ENCODE peak calls at places on chromosomes 3 and 15, in four cellular contexts. One of them, this sample, is unnamed.

GRCh38 chr3:194711913-194712312 is 26.2 kb downstream of the FAM43A start:
- DNase-seq in astrocyte of the spinal cord: peak; percentile 94
- DNase-seq in ovary: no peak
- DNase-seq in tibial artery: no peak
- DNase-seq in this sample: peak; percentile 82

GRCh38 chr15:72184165-72184811 is 13.3 kb downstream of the GRAMD2A start:
- DNase-seq in ovary: no peak
- DNase-seq in tibial artery: no peak
- DNase-seq in astrocyte of the spinal cord: peak; percentile 35
- DNase-seq in this sample: no peak

GRCh38 chr3:136545664-136546266 is 206.4 kb downstream of the STAG1 start:
- DNase-seq in astrocyte of the spinal cord: peak; percentile 48
- DNase-seq in tibial artery: no peak
- DNase-seq in ovary: no peak
- DNase-seq in this sample: peak; percentile 36

GRCh38 chr15:55914446-55914845 is 79.0 kb downstream of the NEDD4 start:
- DNase-seq in tibial artery: no peak
- DNase-seq in astrocyte of the spinal cord: peak; percentile 39
- DNase-seq in ovary: no peak
- DNase-seq in this sample: no peak

GRCh38 chr15:23647421-23648375 is at the start of gene MAGEL2:
- DNase-seq in ovary: no peak
- DNase-seq in astrocyte of the spinal cord: peak; percentile 17
- DNase-seq in tibial artery: no peak
- DNase-seq in this sample: no peak

GRCh38 chr3:156782319-156782718 is 43.8 kb upstream of the LEKR1 start:
- DNase-seq in ovary: no peak
- DNase-seq in tibial artery: no peak
- DNase-seq in astrocyte of the spinal cord: no peak
- DNase-seq in this sample: no peak

GRCh38 chr3:58469096-58469495 is 22.8 kb upstream of the KCTD6 start:
- DNase-seq in ovary: no peak
- DNase-seq in astrocyte of the spinal cord: no peak
- DNase-seq in tibial artery: no peak
- DNase-seq in this sample: no peak

GRCh38 chr3:115627180-115628074 is 4.1 kb downstream of the GAP43 start:
- DNase-seq in ovary: no peak
- DNase-seq in astrocyte of the spinal cord: no peak
- DNase-seq in tibial artery: no peak
- DNase-seq in this sample: no peak

GRCh38 chr15:80568298-80568697 is 126.8 kb upstream of the ABHD17C start:
- DNase-seq in astrocyte of the spinal cord: peak; percentile 74
- DNase-seq in ovary: no peak
- DNase-seq in tibial artery: no peak
- DNase-seq in this sample: peak; percentile 67

GRCh38 chr3:18225709-18226108 is 199.4 kb downstream of the SATB1 start:
- DNase-seq in tibial artery: no peak
- DNase-seq in ovary: no peak
- DNase-seq in astrocyte of the spinal cord: no peak
- DNase-seq in this sample: no peak

GRCh38 chr3:131502530-131503327 is at the start of gene MRPL3:
- DNase-seq in tibial artery: peak; percentile 77
- DNase-seq in astrocyte of the spinal cord: peak; percentile 90
- DNase-seq in ovary: peak; percentile 80
- DNase-seq in this sample: peak; percentile 89

GRCh38 chr3:64131755-64132154 is 93.5 kb downstream of the PRICKLE2 start:
- DNase-seq in tibial artery: no peak
- DNase-seq in ovary: no peak
- DNase-seq in astrocyte of the spinal cord: no peak
- DNase-seq in this sample: no peak

GRCh38 chr3:64814360-64814759 is 126.6 kb upstream of the ADAMTS9 start:
- DNase-seq in astrocyte of the spinal cord: no peak
- DNase-seq in tibial artery: no peak
- DNase-seq in ovary: no peak
- DNase-seq in this sample: no peak

GRCh38 chr3:184040010-184040409 is 8.5 kb downstream of the HTR3D start:
- DNase-seq in ovary: no peak
- DNase-seq in astrocyte of the spinal cord: no peak
- DNase-seq in tibial artery: no peak
- DNase-seq in this sample: peak; percentile 56

GRCh38 chr3:96022676-96023075 is 791.7 kb upstream of the EPHA6 start:
- DNase-seq in tibial artery: no peak
- DNase-seq in ovary: no peak
- DNase-seq in astrocyte of the spinal cord: no peak
- DNase-seq in this sample: no peak

GRCh38 chr15:61169904-61170695 is 59.0 kb downstream of the RORA start:
- DNase-seq in tibial artery: no peak
- DNase-seq in ovary: no peak
- DNase-seq in astrocyte of the spinal cord: no peak
- DNase-seq in this sample: no peak

GRCh38 chr15:48059786-48060185 is 61.0 kb upstream of the SLC24A5 start:
- DNase-seq in tibial artery: peak; percentile 50
- DNase-seq in astrocyte of the spinal cord: peak; percentile 60
- DNase-seq in ovary: peak; percentile 61
- DNase-seq in this sample: no peak

GRCh38 chr15:91866371-91866905 is 12.9 kb downstream of the SLCO3A1 start:
- DNase-seq in astrocyte of the spinal cord: no peak
- DNase-seq in tibial artery: peak; percentile 30
- DNase-seq in ovary: peak; percentile 37
- DNase-seq in this sample: peak; percentile 79

GRCh38 chr3:52892625-52893311 is 4.6 kb downstream of the STIMATE start:
- DNase-seq in ovary: no peak
- DNase-seq in tibial artery: no peak
- DNase-seq in astrocyte of the spinal cord: no peak
- DNase-seq in this sample: peak; percentile 38

GRCh38 chr3:133966954-133967353 is 62.8 kb downstream of the SLCO2A1 start:
- DNase-seq in astrocyte of the spinal cord: no peak
- DNase-seq in ovary: no peak
- DNase-seq in tibial artery: no peak
- DNase-seq in this sample: no peak

GRCh38 chr3:33394403-33395054 is 45.7 kb downstream of the UBP1 start:
- DNase-seq in tibial artery: no peak
- DNase-seq in ovary: no peak
- DNase-seq in astrocyte of the spinal cord: no peak
- DNase-seq in this sample: no peak

GRCh38 chr3:178434206-178434805 is 101.9 kb upstream of the KCNMB2 start:
- DNase-seq in tibial artery: no peak
- DNase-seq in ovary: no peak
- DNase-seq in astrocyte of the spinal cord: peak; percentile 22
- DNase-seq in this sample: no peak

GRCh38 chr3:176430244-176430893 is 766.9 kb downstream of the TBL1XR1 start:
- DNase-seq in astrocyte of the spinal cord: peak; percentile 55
- DNase-seq in ovary: no peak
- DNase-seq in tibial artery: no peak
- DNase-seq in this sample: peak; percentile 68

GRCh38 chr3:189458536-189458935 is 172.7 kb upstream of the TP63 start:
- DNase-seq in ovary: no peak
- DNase-seq in tibial artery: no peak
- DNase-seq in astrocyte of the spinal cord: no peak
- DNase-seq in this sample: peak; percentile 2

GRCh38 chr3:138047596-138048195 is 37.7 kb downstream of the CLDN18 start:
- DNase-seq in tibial artery: no peak
- DNase-seq in ovary: no peak
- DNase-seq in astrocyte of the spinal cord: no peak
- DNase-seq in this sample: no peak

GRCh38 chr15:48811325-48811938 is 563 bp upstream of the CEP152 start:
- DNase-seq in tibial artery: no peak
- DNase-seq in ovary: no peak
- DNase-seq in astrocyte of the spinal cord: no peak
- DNase-seq in this sample: no peak

GRCh38 chr15:25410649-25411048 is 28.2 kb downstream of the UBE3A start:
- DNase-seq in ovary: no peak
- DNase-seq in tibial artery: no peak
- DNase-seq in astrocyte of the spinal cord: no peak
- DNase-seq in this sample: peak; percentile 58

GRCh38 chr15:74130849-74131617 is 647 bp downstream of the ISLR2 start:
- DNase-seq in astrocyte of the spinal cord: no peak
- DNase-seq in ovary: no peak
- DNase-seq in tibial artery: no peak
- DNase-seq in this sample: no peak
- H3K4me3 ChIP-seq in astrocyte of the spinal cord: peak overlapping the region; percentile 20
- H3K4me3 ChIP-seq in ovary: no peak overlapping the region
- H3K4me3 ChIP-seq in tibial artery: no peak overlapping the region
- H3K4me3 ChIP-seq in this sample: no peak overlapping the region

GRCh38 chr3:69324362-69325025 is 61.4 kb downstream of the FRMD4B start:
- DNase-seq in ovary: no peak
- DNase-seq in astrocyte of the spinal cord: no peak
- DNase-seq in tibial artery: peak; percentile 30
- DNase-seq in this sample: no peak
- TF ChIP-seq CTCF in ovary: no peak
- TF ChIP-seq CTCF in astrocyte of the spinal cord: peak; percentile 31
- TF ChIP-seq CTCF in tibial artery: no peak
- TF ChIP-seq CTCF in this sample: peak; percentile 21

GRCh38 chr3:149783576-149783975 is 8.8 kb downstream of the ANKUB1 start:
- DNase-seq in tibial artery: no peak
- DNase-seq in astrocyte of the spinal cord: peak; percentile 69
- DNase-seq in ovary: no peak
- DNase-seq in this sample: peak; percentile 5
- H3K4me3 ChIP-seq in tibial artery: no peak overlapping the region
- H3K4me3 ChIP-seq in astrocyte of the spinal cord: no peak overlapping the region
- H3K4me3 ChIP-seq in ovary: no peak overlapping the region
- H3K4me3 ChIP-seq in this sample: no peak overlapping the region

GRCh38 chr15:65292938-65293518 is 2.8 kb upstream of the RNU5A-1 start:
- DNase-seq in ovary: no peak
- DNase-seq in tibial artery: no peak
- DNase-seq in astrocyte of the spinal cord: no peak
- DNase-seq in this sample: no peak

GRCh38 chr15:65303687-65304392 is 637 bp upstream of the RNU5B-1 start:
- DNase-seq in astrocyte of the spinal cord: peak; percentile 56
- DNase-seq in ovary: peak; percentile 44
- DNase-seq in tibial artery: peak; percentile 54
- DNase-seq in this sample: peak; percentile 57

GRCh38 chr15:65300924-65301441 is 3.5 kb upstream of the RNU5B-1 start:
- DNase-seq in astrocyte of the spinal cord: no peak
- DNase-seq in ovary: no peak
- DNase-seq in tibial artery: no peak
- DNase-seq in this sample: no peak

GRCh38 chr15:65302061-65302460 is 2.4 kb upstream of the RNU5B-1 start:
- DNase-seq in tibial artery: no peak
- DNase-seq in astrocyte of the spinal cord: no peak
- DNase-seq in ovary: peak; percentile 53
- DNase-seq in this sample: no peak

DNA sequence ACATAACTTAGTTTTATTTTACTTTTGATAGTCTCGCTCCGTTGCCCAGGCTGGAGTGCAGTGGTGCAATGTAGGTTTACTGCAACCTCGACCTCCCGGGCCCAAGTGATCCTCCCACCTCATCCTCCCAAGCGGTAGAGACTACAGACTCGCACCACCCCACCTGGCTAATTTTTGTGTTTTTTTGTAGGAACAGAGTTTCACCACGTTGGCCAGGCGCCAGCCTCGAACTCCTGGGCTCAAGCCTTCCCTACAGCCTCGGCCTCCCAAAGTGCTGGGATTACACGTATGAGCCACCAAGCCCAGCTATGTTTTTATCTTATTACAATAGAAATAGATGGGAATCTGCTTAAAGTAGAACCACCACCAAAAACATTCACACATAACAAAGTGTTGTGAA is 2.9 kb downstream of the RNU5A-1 start:
- DNase-seq in astrocyte of the spinal cord: no peak
- DNase-seq in ovary: no peak
- DNase-seq in tibial artery: no peak
- DNase-seq in this sample: no peak
- TF ChIP-seq CTCF in astrocyte of the spinal cord: no peak
- TF ChIP-seq CTCF in ovary: no peak
- TF ChIP-seq CTCF in tibial artery: no peak
- TF ChIP-seq CTCF in this sample: no peak

GRCh38 chr15:64151727-64152506 is at the start of gene SNX22:
- DNase-seq in tibial artery: no peak
- DNase-seq in ovary: no peak
- DNase-seq in astrocyte of the spinal cord: no peak
- DNase-seq in this sample: no peak

GRCh38 chr15:64153480-64154367 is 2.2 kb downstream of the SNX22 start:
- DNase-seq in ovary: peak; percentile 89
- DNase-seq in tibial artery: peak; percentile 88
- DNase-seq in astrocyte of the spinal cord: peak; percentile 83
- DNase-seq in this sample: peak; percentile 78

GRCh38 chr15:64149424-64150235 is 1.9 kb upstream of the SNX22 start:
- DNase-seq in ovary: no peak
- DNase-seq in tibial artery: no peak
- DNase-seq in astrocyte of the spinal cord: no peak
- DNase-seq in this sample: peak; percentile 43

GRCh38 chr15:64150236-64150578 is 1.3 kb upstream of the SNX22 start:
- DNase-seq in tibial artery: no peak
- DNase-seq in astrocyte of the spinal cord: no peak
- DNase-seq in ovary: no peak
- DNase-seq in this sample: no peak

GRCh38 chr15:64152507-64153387 is 1.2 kb downstream of the SNX22 start:
- DNase-seq in ovary: no peak
- DNase-seq in tibial artery: no peak
- DNase-seq in astrocyte of the spinal cord: no peak
- DNase-seq in this sample: no peak
- H3K4me3 ChIP-seq in ovary: no peak overlapping the region
- H3K4me3 ChIP-seq in tibial artery: peak overlapping the region; percentile 47
- H3K4me3 ChIP-seq in astrocyte of the spinal cord: no peak overlapping the region
- H3K4me3 ChIP-seq in this sample: no peak overlapping the region

GRCh38 chr15:90087454-90088154 is 14.7 kb downstream of the IDH2 start:
- DNase-seq in tibial artery: no peak
- DNase-seq in ovary: peak; percentile 63
- DNase-seq in astrocyte of the spinal cord: no peak
- DNase-seq in this sample: peak; percentile 71
- TF ChIP-seq CTCF in tibial artery: no peak
- TF ChIP-seq CTCF in ovary: no peak
- TF ChIP-seq CTCF in astrocyte of the spinal cord: peak; percentile 27
- TF ChIP-seq CTCF in this sample: peak; percentile 44

GRCh38 chr15:100635406-100636071 is 33.1 kb downstream of the ASB7 start:
- DNase-seq in tibial artery: no peak
- DNase-seq in astrocyte of the spinal cord: no peak
- DNase-seq in ovary: no peak
- DNase-seq in this sample: no peak
- H3K4me3 ChIP-seq in tibial artery: no peak overlapping the region
- H3K4me3 ChIP-seq in astrocyte of the spinal cord: no peak overlapping the region
- H3K4me3 ChIP-seq in ovary: no peak overlapping the region
- H3K4me3 ChIP-seq in this sample: no peak overlapping the region